ENCODE peak calls at places on chromosomes 16 and 17, in seven cellular contexts. H is thoracic aorta, C is K562, Q is endodermal cell, X is prostate gland, A is lower lobe of right lung, B is kidney epithelial cell. G is an unnamed sample. For H3K27me3, the result is how much of the 10 kb centered on the place peaks cover.

GRCh38 chr16:29809031-29809747 is 2.8 kb upstream of the PRRT2 start:
- DNase-seq in B (no peak), A (no peak), Q (no peak), H (no peak), X (no peak), C (no peak), G (no peak)

GRCh38 chr17:57311281-57312216 is 55.2 kb downstream of the MSI2 start:
- DNase-seq in B (no peak), H (no peak), X (no peak), Q (peak), C (no peak), A (no peak), G (no peak)

GRCh38 chr16:4142268-4142667 is 26.0 kb upstream of the ADCY9 start:
- DNase-seq in X (no peak), Q (no peak), A (peak), B (no peak), H (no peak), C (no peak), G (no peak)

GRCh38 chr16:12092347-12092882 is 115.9 kb downstream of the SNX29 start:
- DNase-seq in A (peak), X (no peak), H (no peak), Q (no peak), B (peak), C (no peak), G (peak)

GRCh38 chr17:179721-180379 is 1.6 kb downstream of the DOC2B start:
- DNase-seq in X (no peak), A (no peak), B (no peak), C (no peak), H (no peak), Q (peak), G (no peak)

GRCh38 chr17:38885728-38886642 is 16.1 kb downstream of the LASP1 start:
- DNase-seq in A (no peak), H (no peak), C (no peak), Q (peak), B (no peak), X (no peak), G (no peak)

GRCh38 chr17:36703860-36704266 is 102.5 kb downstream of the MRM1 start:
- DNase-seq in A (peak), C (peak), B (no peak), X (peak), H (no peak), Q (peak), G (no peak)

GRCh38 chr17:76427457-76428231 is 25.3 kb downstream of the UBE2O start:
- DNase-seq in Q (no peak), B (no peak), C (no peak), H (no peak), X (no peak), A (no peak), G (no peak)

GRCh38 chr17:17208013-17208412 is 1.9 kb upstream of the PLD6 start:
- DNase-seq in C (no peak), A (no peak), Q (no peak), H (no peak), B (no peak), X (no peak), G (no peak)

GRCh38 chr17:46274238-46274637 is 20.7 kb upstream of the LRRC37A start:
- DNase-seq in X (no peak), H (no peak), B (no peak), Q (no peak), C (no peak), A (no peak), G (no peak)

GRCh38 chr16:12878973-12879372 is 22.4 kb upstream of the SHISA9 start:
- DNase-seq in Q (no peak), A (no peak), C (no peak), B (no peak), X (no peak), H (no peak), G (no peak)

GRCh38 chr16:57446530-57447141 is 549 bp downstream of the CIAPIN1 start:
- DNase-seq in B (no peak), C (peak), A (no peak), Q (no peak), X (no peak), H (no peak), G (no peak)

GRCh38 chr16:79962962-79963361 is 362.4 kb upstream of the MAF start:
- DNase-seq in Q (no peak), A (no peak), B (no peak), X (no peak), H (no peak), C (no peak), G (no peak)

GRCh38 chr17:50052241-50052788 is 3.6 kb upstream of the ITGA3 start:
- DNase-seq in A (no peak), Q (peak), B (no peak), X (peak), H (no peak), C (no peak), G (no peak)

GRCh38 chr16:49075709-49076108 is 205.9 kb downstream of the CBLN1 start:
- DNase-seq in H (no peak), X (no peak), Q (no peak), B (no peak), A (no peak), C (no peak), G (no peak)

GRCh38 chr16:12303649-12304048 is 327.1 kb downstream of the SNX29 start:
- DNase-seq in H (no peak), X (no peak), A (no peak), B (no peak), Q (no peak), C (no peak), G (no peak)

GRCh38 chr17:29089601-29090044 is 46.7 kb downstream of the PIPOX start:
- DNase-seq in Q (no peak), H (no peak), B (no peak), X (no peak), C (no peak), A (no peak), G (no peak)

GRCh38 chr16:138049-138417 is 440 bp downstream of the NPRL3 start:
- DNase-seq in H (no peak), Q (peak), B (no peak), X (no peak), A (no peak), C (peak), G (no peak)

GRCh38 chr17:76551685-76552084 is 11.8 kb downstream of the PRCD start:
- DNase-seq in B (no peak), A (no peak), C (no peak), Q (no peak), H (no peak), X (no peak), G (no peak)

GRCh38 chr17:56939869-56940484 is 20.9 kb downstream of the COIL start:
- DNase-seq in B (peak), C (peak), H (no peak), X (no peak), A (no peak), Q (peak), G (no peak)

GRCh38 chr17:66348605-66349165 is 46.3 kb downstream of the PRKCA start:
- DNase-seq in X (peak), B (peak), H (no peak), C (peak), A (no peak), Q (no peak), G (peak)

DNA sequence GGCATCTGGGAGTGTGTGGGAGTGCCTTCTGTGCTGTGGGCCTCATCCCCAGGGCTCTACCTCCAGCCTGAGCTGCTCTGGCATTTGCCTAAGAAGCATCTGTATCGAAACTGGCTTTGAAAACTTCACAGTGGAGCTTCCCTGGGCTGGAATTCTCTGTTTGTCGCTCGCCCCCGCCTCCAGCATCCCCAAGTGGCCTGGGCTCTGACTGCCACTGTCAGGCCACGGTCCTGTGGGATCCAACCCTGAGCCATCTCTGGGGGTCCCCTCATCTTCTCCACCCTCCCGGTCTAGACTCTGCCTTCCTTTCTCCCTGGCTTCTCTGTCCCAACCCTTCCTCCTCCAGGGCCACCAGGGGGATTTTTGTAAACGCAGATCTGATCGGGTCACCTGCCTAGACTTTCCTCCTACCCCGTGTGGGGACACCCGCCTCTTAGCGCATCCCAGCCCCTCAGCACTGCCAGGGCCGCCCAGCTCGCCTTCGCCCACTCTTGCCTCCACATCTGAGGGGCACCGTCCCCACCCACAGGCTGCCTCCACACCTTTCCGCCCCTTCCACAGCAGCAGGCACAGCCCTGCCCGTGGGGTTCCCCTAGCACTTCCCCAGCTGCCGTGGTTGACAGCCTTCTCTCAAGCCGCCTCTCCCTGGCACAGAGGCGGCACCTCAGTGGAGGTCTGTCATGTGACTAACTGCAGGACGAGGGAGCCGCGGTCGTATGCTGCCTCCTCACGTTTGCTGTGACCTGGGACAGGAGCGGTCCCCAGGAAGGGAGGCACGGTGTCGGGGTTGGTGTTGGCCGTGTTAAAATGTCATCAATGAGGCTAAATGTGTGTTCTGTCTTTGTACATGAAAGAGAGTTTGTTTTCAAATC is 12.0 kb downstream of the TBC1D24 start:
- DNase-seq in B (no peak), C (no peak), Q (no peak), H (no peak), A (peak), X (peak), G (no peak)
- H3K27me3 ChIP-seq in B (under half), C (under half), Q (under half), H (under half), A (under half), X (under half), G (under half)

GRCh38 chr17:1647802-1648581 is 1.7 kb downstream of the RILP start:
- DNase-seq in A (peak), B (no peak), X (peak), H (no peak), C (peak), Q (peak), G (no peak)
- TF ChIP-seq CTCF in A (no peak), B (peak), X (no peak), H (no peak), C (peak), Q (no peak), G (peak)

GRCh38 chr17:47870042-47870441 is 19.1 kb upstream of the SP6 start:
- DNase-seq in B (no peak), H (no peak), A (no peak), X (no peak), Q (peak), C (peak), G (no peak)
- H3K27me3 ChIP-seq in B (under half), H (under half), A (under half), X (under half), Q (under half), C (under half), G (under half)

DNA sequence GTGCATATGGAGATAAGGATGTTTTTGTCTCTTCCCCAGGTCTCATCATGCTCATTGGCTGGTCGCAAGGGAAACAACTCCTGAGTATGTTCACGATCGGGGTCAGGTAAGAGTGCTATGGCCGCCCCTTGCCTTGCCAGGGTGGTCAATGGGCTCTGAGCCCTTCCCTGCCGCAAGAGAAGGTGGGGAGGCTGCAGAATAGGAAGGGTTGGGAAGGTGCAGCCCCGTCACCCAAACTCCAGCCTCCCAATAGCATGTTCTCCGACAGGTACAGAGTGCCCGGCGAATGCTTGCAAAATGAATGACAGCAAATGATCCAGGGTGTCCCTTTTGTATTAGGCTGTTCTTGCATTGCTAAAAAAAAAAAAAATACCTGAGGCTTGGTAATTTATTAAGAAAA is 57.4 kb downstream of the ATP2C2 start:
- DNase-seq in X (no peak), H (no peak), A (peak), B (no peak), Q (no peak), C (no peak), G (no peak)
- TF ChIP-seq CTCF in X (no peak), H (no peak), A (no peak), B (no peak), Q (no peak), C (no peak), G (no peak)

DNA sequence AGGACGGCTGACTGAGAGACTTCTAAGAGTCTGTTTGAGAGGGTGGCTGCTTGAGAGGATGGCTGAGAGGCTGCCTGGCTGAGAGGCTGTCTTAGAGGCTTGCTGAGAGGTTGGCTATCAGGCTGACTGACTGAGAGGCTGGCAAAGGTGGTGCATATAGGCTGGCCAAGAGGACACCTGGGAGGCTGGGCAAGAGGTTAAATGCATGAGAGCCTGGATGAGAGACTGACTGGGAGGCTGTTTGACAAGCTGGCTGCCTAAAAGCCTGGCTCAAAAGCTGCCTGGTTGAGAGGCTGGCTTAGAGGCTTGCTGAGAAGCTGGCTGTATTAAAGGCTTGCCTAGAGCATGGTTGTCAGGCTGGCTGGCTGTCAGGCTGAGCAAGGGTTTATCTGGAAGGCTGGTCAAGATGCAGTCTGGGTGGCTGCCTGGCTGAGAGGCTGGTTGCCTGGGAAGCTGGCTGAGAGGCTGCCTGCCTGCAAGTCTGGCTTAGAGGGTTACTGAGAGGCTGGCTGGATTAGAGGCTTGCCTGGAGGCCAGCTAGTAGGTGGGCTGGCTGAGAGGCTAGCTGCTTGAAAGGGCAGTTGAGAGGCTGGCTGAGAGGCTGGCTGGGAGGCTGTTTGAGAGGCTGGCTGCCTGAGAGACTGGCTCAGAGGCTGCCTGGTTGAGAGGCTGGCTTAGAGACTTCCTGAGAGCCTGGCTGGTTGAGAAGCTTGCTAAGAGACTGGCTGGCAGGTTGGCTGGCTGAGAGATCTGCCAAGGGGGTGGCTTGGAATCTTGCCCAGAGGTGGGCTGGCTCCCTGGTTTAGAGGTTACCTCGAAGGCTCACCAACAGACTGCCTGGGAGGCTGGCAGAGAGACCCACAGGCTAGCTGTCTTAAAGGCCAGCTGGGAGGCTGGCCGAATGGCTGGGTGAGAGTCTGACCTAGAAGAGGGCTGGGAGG is 38.3 kb upstream of the ACSM2B start:
- DNase-seq in Q (no peak), X (no peak), B (no peak), H (no peak), C (no peak), A (peak), G (no peak)
- H3K27me3 ChIP-seq in Q (under half), X (under half), B (under half), H (under half), C (under half), A (under half), G (under half)

GRCh38 chr16:85728879-85729278 is 22.0 kb downstream of the C16orf74 start:
- DNase-seq in A (no peak), C (peak), X (no peak), H (no peak), Q (peak), B (no peak), G (no peak)
- TF ChIP-seq CTCF in A (no peak), C (peak), X (no peak), H (no peak), Q (peak), B (no peak), G (peak)

DNA sequence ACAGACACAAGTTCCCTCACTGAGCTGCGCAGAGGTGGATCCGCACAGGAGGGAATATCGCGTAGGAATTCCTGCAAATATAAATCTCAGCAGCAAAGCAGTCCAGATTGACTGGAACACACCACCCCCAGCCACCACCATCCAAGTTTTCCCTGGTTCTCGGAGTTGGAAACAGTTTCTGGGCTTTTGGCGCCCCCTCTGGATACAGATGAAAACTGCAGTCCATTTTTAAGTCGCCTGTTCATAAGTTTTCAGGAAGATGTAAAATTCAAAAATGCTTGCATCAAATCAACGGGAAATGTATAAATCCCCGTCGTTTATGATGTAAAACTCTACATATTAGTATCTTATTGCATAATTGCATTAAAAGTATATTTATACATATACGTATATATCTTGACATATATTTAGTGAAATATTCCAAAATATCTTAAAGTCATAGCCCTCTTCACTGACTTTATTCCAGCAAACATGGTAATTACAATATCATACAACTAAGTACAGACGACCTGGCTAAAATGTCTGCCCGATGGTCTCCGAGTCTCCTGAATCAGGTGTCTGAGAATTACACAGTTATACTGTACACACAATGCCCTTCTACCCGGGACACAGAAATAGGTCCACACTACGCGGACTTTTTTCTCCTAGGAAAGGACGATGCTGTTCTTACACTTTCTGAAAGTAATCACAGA is 2.1 kb upstream of the SOX9 start:
- DNase-seq in H (no peak), Q (peak), C (peak), B (no peak), A (no peak), X (peak), G (no peak)
- H3K27me3 ChIP-seq in H (under half), Q (half or more), C (under half), B (under half), A (half or more), X (under half), G (under half)

DNA sequence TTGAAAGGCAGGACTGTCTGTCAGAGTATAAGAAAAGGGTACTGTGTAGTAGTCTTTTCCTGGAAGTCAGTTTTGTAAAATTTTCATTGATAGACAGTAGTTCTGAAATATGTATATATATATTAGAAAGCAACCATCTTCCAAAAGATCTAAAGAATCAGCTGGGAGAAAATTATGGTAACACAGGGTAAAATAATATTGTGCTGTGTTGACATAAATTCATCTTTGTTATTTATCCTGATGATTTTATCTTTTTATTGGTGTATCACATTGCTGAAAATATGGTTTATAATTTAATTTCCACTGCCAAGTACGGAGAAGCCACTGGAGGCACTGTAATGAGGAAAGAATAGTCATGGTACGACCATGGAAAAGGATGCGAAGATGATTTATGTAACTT is 324.9 kb downstream of the CA10 start:
- DNase-seq in A (no peak), C (no peak), X (no peak), H (no peak), B (no peak), Q (no peak), G (no peak)
- TF ChIP-seq CTCF in A (no peak), C (no peak), X (no peak), H (no peak), B (no peak), Q (no peak), G (no peak)

DNA sequence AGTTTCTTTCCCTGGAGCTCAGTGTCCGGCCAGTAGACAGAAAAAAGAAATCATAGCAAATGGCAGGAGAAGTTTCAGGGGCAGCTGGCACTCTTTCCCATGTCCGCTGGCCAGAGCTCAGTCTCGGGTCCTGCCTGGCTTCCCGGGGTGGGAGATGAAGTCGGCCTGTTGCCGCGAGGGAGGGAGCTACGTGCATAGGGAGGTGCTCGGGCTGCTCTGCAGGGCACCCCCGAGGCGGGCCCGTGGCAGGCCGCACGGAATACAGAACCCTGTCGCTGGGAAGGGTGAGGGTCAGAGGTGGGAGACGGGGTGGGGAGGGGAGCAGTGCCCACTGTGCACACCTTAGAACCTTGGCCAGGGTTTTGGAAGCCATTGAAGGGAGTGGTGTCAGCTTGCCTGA is 78.3 kb upstream of the FOXF1 start:
- DNase-seq in B (no peak), X (no peak), A (no peak), Q (no peak), H (no peak), C (no peak), G (no peak)
- H3K27me3 ChIP-seq in B (under half), X (under half), A (under half), Q (under half), H (under half), C (under half), G (under half)

DNA sequence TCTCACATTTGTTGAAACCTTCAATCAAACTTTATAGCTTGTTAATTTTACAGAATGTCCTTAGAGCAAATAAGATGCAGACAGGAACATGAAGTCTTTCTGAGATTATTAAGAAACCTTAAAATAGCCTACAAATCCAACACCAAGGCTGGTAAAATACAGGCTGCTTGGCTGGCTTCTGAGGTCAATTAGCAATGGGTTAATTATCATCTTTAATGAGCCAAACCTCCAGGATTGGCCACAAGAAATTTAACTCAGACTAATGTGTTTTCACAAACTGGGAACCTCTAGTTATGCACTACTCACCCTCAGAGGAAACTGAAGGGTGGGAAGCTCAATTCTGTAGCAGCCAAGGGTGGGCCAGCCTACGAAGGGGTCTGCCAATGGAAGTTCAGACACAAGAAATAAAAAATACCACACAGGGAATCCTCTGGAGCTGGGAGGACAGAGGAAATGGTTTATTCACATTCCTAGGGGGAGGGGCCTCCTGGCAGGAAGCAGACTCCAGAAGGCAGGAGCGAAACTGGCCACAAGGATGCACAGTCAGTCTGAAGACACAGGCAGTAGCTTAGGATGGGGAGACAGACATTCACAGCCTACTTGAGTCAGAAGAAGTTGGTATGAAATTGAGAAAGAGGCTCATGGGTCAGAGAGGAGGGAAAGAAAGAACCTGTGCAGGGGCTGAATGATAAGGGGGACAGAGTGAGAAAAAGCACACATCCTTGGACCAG is 36.1 kb downstream of the HIC1 start:
- DNase-seq in H (no peak), X (no peak), B (peak), C (peak), Q (peak), A (no peak), G (peak)
- TF ChIP-seq CTCF in H (peak), X (no peak), B (peak), C (no peak), Q (peak), A (peak), G (peak)